ENCODE peak calls at places on chromosomes 5 and 9, in ten cellular contexts. Z, V, U, G, K, F, C, M, S and X are unnamed samples. For H3K27me3, the result is how much of the 10 kb centered on the place peaks cover.

GRCh38 chr5:132183723-132184122 is 43.9 kb downstream of the P4HA2 start:
- DNase-seq in Z (peak), V (no peak), U (no peak), G (no peak), K (no peak), F (no peak), C (no peak), M (no peak), S (peak), X (peak)

GRCh38 chr9:114140850-114141249 is 14.5 kb upstream of the COL27A1 start:
- DNase-seq in Z (no peak), V (no peak), U (no peak), G (no peak), K (no peak), F (no peak), C (no peak), M (no peak), S (no peak), X (no peak)

GRCh38 chr5:104361932-104362331 is 799.3 kb upstream of the NUDT12 start:
- DNase-seq in Z (no peak), V (no peak), U (no peak), G (no peak), K (no peak), F (no peak), C (no peak), M (no peak), S (no peak), X (no peak)

GRCh38 chr5:31334061-31334700 is 140.7 kb downstream of the CDH6 start:
- DNase-seq in Z (no peak), V (no peak), U (no peak), G (no peak), K (no peak), F (no peak), C (no peak), M (no peak), S (no peak), X (no peak)

GRCh38 chr5:172048539-172049101 is 42.2 kb upstream of the FBXW11 start:
- DNase-seq in Z (no peak), V (no peak), U (no peak), G (no peak), K (no peak), F (no peak), C (no peak), M (no peak), S (no peak), X (no peak)

GRCh38 chr5:96680759-96681158 is 18.6 kb downstream of the CAST start:
- DNase-seq in Z (no peak), V (no peak), U (no peak), G (no peak), K (no peak), F (no peak), C (no peak), M (no peak), S (no peak), X (no peak)

GRCh38 chr5:158798140-158798539 is 301.6 kb downstream of the EBF1 start:
- DNase-seq in Z (no peak), V (no peak), U (no peak), G (no peak), K (no peak), F (no peak), C (no peak), M (no peak), S (no peak), X (no peak)

GRCh38 chr5:95647331-95647659 is 718 bp downstream of the RFESD start:
- DNase-seq in Z (no peak), V (no peak), U (no peak), G (no peak), K (no peak), F (no peak), C (no peak), M (peak), S (no peak), X (no peak)

DNA sequence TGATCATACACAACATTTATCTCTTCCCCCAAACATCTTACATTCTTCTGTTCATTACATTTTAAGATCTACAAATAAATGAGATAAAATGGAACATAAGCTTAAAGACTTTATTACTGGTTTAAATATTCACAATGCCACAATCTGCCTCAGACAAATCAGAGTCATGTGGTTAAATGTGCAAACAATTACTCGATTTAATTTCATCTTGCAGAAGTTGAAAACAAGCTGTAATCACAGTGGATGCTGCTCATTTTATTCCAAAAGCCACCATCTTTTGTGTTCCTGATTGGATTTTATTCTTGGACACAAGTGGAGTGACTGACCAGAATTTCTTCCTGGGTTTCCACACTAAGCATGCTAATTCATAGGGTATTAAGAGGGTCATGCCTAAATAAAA is 33.2 kb downstream of the SPOCK1 start:
- DNase-seq in Z (no peak), V (no peak), U (no peak), G (no peak), K (no peak), F (no peak), C (no peak), M (no peak), S (no peak), X (no peak)
- H3K27me3 ChIP-seq in Z (under half), V (under half), U (under half), G (under half), K (under half), F (under half), C (under half), M (under half), S (under half), X (under half)

GRCh38 chr9:135240222-135240621 is 152.8 kb downstream of the OLFM1 start:
- DNase-seq in Z (no peak), V (no peak), U (no peak), G (no peak), K (no peak), F (no peak), C (no peak), M (no peak), S (no peak), X (no peak)

GRCh38 chr9:135240871-135241311 is 153.4 kb downstream of the OLFM1 start:
- DNase-seq in Z (no peak), V (no peak), U (no peak), G (no peak), K (no peak), F (no peak), C (no peak), M (no peak), S (no peak), X (no peak)

GRCh38 chr9:135243201-135244190 is 156.0 kb downstream of the OLFM1 start:
- DNase-seq in Z (no peak), V (no peak), U (no peak), G (no peak), K (no peak), F (no peak), C (no peak), M (no peak), S (no peak), X (no peak)

GRCh38 chr9:135242406-135242805 is 154.9 kb downstream of the OLFM1 start:
- DNase-seq in Z (no peak), V (no peak), U (no peak), G (no peak), K (no peak), F (no peak), C (no peak), M (no peak), S (no peak), X (no peak)

DNA sequence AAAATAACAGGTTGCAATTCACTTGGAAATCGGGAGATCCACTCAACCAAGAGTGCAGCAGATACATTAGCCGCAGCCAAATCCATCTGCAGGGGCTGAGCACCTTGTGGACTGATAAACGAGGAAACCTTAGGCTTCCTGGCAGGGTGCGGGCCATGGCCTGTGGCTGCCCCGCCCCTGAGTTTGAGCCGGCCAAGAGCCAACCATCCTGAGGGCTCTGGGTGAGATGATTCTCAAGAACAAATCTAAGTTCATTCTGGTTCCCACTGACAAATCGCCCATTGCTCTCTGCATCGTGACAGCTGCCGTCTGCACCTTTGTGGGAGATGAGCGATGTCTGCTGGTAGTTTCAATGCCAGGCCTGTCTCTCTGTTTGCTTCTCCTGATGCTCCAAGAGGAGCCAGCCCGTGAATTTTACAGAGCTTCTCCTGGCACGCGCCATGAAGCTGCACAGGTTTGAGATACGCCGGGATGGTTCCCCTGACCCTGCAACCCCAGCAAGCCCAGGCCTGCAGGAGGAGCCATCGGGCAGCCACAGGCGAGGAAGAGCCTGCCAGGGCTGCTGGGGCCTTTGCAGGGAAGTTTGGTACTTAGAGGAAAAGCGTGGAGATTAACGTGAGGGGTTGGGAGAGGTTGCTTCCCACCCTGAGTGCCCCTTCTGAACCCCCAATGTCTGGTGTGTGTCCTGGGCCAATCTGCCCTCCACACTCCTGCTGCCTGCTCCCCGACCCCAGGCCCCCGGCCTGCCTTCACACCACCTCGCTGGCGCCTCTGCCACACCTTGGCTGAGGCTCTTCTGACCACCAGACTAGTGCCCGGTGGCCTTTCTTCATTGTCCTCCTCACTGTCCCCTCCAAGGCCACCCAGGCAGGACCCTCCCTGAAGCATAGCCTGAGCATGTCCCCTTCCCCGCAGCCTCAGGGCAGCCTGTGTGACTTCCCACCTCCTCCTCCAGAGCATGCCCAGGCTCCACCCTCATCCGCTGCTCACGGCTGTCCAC is 154.2 kb downstream of the OLFM1 start:
- DNase-seq in Z (no peak), V (no peak), U (no peak), G (no peak), K (peak), F (no peak), C (no peak), M (no peak), S (no peak), X (no peak)
- H3K27me3 ChIP-seq in Z (under half), V (under half), U (under half), G (under half), K (under half), F (under half), C (half or more), M (under half), S (under half), X (under half)

GRCh38 chr5:167217097-167217743 is 1074.2 kb upstream of the WWC1 start:
- DNase-seq in Z (no peak), V (no peak), U (no peak), G (no peak), K (peak), F (no peak), C (no peak), M (no peak), S (no peak), X (no peak)

GRCh38 chr5:167219296-167219695 is 1072.1 kb upstream of the WWC1 start:
- DNase-seq in Z (no peak), V (no peak), U (no peak), G (no peak), K (peak), F (no peak), C (no peak), M (no peak), S (no peak), X (no peak)
- H3K27me3 ChIP-seq in Z (under half), V (under half), U (under half), G (under half), K (under half), F (under half), C (under half), M (under half), S (under half), X (under half)

GRCh38 chr5:1779782-1780620 is 19.6 kb downstream of the MRPL36 start:
- DNase-seq in Z (no peak), V (no peak), U (no peak), G (no peak), K (no peak), F (no peak), C (no peak), M (no peak), S (no peak), X (no peak)

GRCh38 chr5:1778138-1779020 is 21.3 kb downstream of the MRPL36 start:
- DNase-seq in Z (no peak), V (no peak), U (no peak), G (no peak), K (no peak), F (no peak), C (no peak), M (no peak), S (no peak), X (no peak)

GRCh38 chr5:1777281-1778137 is 22.1 kb downstream of the MRPL36 start:
- DNase-seq in Z (no peak), V (no peak), U (no peak), G (no peak), K (no peak), F (no peak), C (no peak), M (no peak), S (no peak), X (no peak)

GRCh38 chr5:1779021-1779680 is 20.5 kb downstream of the MRPL36 start:
- DNase-seq in Z (no peak), V (no peak), U (no peak), G (no peak), K (no peak), F (no peak), C (no peak), M (no peak), S (no peak), X (no peak)

DNA sequence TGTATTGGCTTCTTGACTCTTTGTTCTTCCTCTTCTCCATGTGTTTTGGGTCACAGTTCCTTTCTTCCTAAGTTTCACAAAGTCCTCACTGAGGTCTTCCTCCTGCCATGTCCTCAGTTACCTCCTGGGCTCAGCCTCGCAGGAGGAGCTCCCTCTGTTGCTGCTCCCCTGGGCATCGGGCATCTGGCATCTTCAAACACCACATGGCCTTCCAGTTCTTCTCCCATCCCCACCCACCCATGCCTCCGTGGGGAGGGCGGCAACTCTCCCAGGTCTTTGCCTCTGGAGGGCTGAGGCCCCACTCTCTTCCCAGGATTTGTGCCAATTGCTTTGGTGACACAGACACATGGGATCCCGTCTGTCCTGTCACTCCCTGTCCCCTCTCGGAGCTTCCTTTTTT is 22.8 kb downstream of the MRPL36 start:
- DNase-seq in Z (no peak), V (no peak), U (no peak), G (no peak), K (no peak), F (no peak), C (no peak), M (no peak), S (no peak), X (no peak)
- H3K27me3 ChIP-seq in Z (under half), V (under half), U (under half), G (under half), K (under half), F (under half), C (under half), M (under half), S (under half), X (under half)

DNA sequence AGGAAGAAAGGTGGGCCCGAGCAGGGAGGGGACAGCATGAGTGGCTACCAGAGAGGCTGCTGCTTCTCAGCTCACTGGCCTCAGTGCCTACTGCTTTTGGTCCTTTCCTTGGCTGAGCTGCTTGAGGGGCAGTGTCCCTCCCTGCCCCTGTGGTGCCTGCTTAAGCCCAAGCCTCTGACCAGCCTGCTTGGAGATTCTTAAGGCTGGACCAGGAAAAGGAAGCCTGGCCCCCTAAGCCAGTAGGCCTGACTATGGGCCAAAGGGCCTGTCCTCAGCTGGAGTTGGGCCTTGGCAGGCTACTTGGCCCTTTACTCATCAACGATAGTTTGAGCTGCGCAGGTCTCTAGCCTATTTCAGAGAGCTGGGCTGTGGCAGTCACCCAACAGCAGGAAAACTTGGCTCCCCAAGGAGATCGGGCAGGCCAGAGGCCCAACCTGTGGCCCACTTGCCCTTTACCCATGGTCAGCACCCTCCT is 24.9 kb downstream of the TCF7 start:
- DNase-seq in Z (no peak), V (peak), U (no peak), G (no peak), K (no peak), F (no peak), C (peak), M (no peak), S (no peak), X (no peak)
- H3K27me3 ChIP-seq in Z (under half), V (under half), U (under half), G (under half), K (under half), F (under half), C (under half), M (under half), S (under half), X (under half)

GRCh38 chr9:124009835-124010226 is 1.7 kb upstream of the LHX2 start:
- DNase-seq in Z (no peak), V (no peak), U (no peak), G (no peak), K (peak), F (no peak), C (no peak), M (no peak), S (no peak), X (no peak)
- H3K27me3 ChIP-seq in Z (half or more), V (half or more), U (half or more), G (half or more), K (half or more), F (half or more), C (half or more), M (half or more), S (half or more), X (half or more)

GRCh38 chr5:67515762-67516161 is 319.2 kb upstream of the CD180 start:
- DNase-seq in Z (no peak), V (no peak), U (no peak), G (no peak), K (no peak), F (no peak), C (no peak), M (no peak), S (no peak), X (no peak)
- H3K27me3 ChIP-seq in Z (under half), V (under half), U (under half), G (under half), K (under half), F (under half), C (under half), M (under half), S (under half), X (under half)